ENCODE peak calls at places on chromosomes 1 and 21, in six cellular contexts. T is HepG2; Y is CD8-positive, alpha-beta T cell; M is breast epithelium; N is GM23338; R is mammary epithelial cell. I is an unnamed sample.

GRCh38 chr1:226979517-226980121 is 39.5 kb downstream of the COQ8A start:
- DNase-seq in M (no peak), T (no peak), Y (no peak), N (no peak), R (no peak), I (no peak)

GRCh38 chr21:38048241-38048640 is 132.0 kb upstream of the KCNJ6 start:
- DNase-seq in N (no peak), R (no peak), Y (no peak), T (no peak), M (no peak), I (no peak)

GRCh38 chr21:38380391-38381137 is 117.7 kb downstream of the ERG start:
- DNase-seq in N (peak; percentile 12), R (no peak), Y (no peak), M (no peak), T (no peak), I (no peak)

GRCh38 chr1:192807221-192807967 is 1.4 kb upstream of the RGS2 start:
- DNase-seq in N (no peak), Y (no peak), T (no peak), M (no peak), R (peak; percentile 33), I (peak; percentile 65)

GRCh38 chr21:32088471-32088870 is 190.4 kb downstream of the MIS18A start:
- DNase-seq in Y (no peak), R (no peak), T (no peak), N (no peak), M (no peak), I (no peak)

GRCh38 chr21:18493420-18493819 is 89.8 kb upstream of the TMPRSS15 start:
- DNase-seq in R (peak; percentile 1), N (no peak), M (no peak), T (no peak), Y (no peak), I (no peak)

GRCh38 chr1:232629250-232630046 is 485 bp downstream of the SIPA1L2 start:
- DNase-seq in R (peak; percentile 32), N (peak; percentile 67), M (no peak), T (no peak), Y (no peak), I (peak; percentile 58)

GRCh38 chr1:56303805-56304204 is 275.6 kb downstream of the PLPP3 start:
- DNase-seq in T (no peak), Y (no peak), N (no peak), R (no peak), M (no peak), I (no peak)

GRCh38 chr1:61204528-61204927 is 122.2 kb downstream of the NFIA start:
- DNase-seq in T (no peak), R (no peak), M (no peak), Y (no peak), N (no peak), I (peak; percentile 61)

GRCh38 chr21:37618081-37618480 is 251.5 kb downstream of the DYRK1A start:
- DNase-seq in T (no peak), M (no peak), R (no peak), Y (no peak), N (no peak), I (no peak)

GRCh38 chr1:204670152-204670927 is 15.2 kb downstream of the LRRN2 start:
- DNase-seq in M (no peak), R (peak; percentile 14), Y (no peak), N (no peak), T (no peak), I (no peak)

GRCh38 chr1:234699795-234700665 is 90.1 kb upstream of the IRF2BP2 start:
- DNase-seq in R (peak; percentile 82), T (no peak), Y (no peak), N (no peak), M (peak; percentile 27), I (peak; percentile 92)

GRCh38 chr21:35048183-35048601 is 910 bp downstream of the RUNX1 start:
- DNase-seq in Y (peak; percentile 33), R (peak; percentile 35), N (no peak), M (no peak), T (no peak), I (no peak)

GRCh38 chr1:89519779-89520358 is 4.8 kb upstream of the LRRC8B start:
- DNase-seq in Y (peak; percentile 44), M (no peak), T (peak; percentile 32), N (peak; percentile 68), R (peak; percentile 22), I (peak; percentile 57)

GRCh38 chr1:7369866-7370265 is 401.2 kb upstream of the VAMP3 start:
- DNase-seq in N (no peak), M (no peak), T (no peak), R (no peak), Y (no peak), I (no peak)

DNA sequence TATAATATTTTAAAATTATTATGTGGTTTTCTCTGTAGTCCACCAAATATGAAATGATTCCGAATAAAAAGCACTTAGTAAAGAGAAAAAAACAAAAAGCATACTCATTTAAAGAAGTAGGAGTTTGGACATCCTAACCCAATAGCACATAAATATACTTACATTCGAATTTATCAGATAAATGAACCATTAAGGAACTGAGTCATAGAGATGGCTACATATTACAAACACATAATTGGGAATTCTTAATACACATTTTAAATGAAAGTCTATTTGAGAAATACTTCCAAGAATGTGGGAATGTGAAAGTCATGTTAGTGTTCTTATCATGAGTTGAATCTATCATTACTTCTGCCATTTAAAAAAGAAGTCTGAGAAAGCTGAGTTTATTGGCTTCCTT is 75.0 kb downstream of the USP24 start:
- DNase-seq in N (no peak), T (no peak), Y (no peak), R (no peak), M (no peak), I (no peak)
- H3K27ac ChIP-seq in N (no peak overlapping the region), T (no peak overlapping the region), Y (no peak overlapping the region), R (no peak overlapping the region), M (no peak overlapping the region), I (no peak overlapping the region)

DNA sequence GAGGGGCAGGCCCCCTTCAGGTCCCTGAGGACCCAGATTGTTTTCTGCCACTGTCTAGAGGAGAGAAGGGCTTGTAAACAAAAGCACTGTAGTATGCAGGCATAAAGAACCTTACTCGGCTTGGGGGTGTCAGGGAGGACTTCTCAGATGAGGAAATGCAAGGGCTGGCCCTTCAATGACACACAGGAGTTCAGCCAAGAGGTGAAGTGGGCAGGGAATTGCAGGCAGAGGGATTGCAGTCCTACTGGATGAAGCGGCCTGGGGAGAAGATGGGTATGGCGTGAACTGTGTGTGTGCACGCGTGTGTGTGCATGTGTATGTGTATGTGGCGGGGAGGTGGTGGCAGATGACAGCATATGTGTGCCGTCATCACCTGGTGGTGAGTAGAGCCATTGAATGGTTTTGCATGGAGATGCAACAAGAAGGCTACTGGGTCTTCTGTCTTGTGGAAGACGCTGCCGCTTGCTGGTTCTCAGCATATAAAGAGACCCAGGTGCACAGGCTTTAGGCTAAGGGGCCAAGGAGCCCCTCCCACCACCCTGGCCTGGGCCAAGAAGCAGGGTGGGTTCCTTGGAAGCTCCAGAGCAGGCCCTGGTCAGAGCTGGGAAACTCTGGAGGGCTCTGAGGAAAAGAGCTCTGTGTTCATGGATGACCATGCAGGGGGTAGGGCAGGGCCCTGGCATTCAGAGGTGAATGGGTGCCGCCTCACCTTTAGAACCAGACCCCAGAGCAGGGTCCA is 4.0 kb upstream of the EPS8L3 start:
- DNase-seq in T (no peak), Y (no peak), M (peak; percentile 33), R (no peak), N (no peak), I (no peak)
- H3K27ac ChIP-seq in T (no peak overlapping the region), Y (no peak overlapping the region), M (no peak overlapping the region), R (no peak overlapping the region), N (no peak overlapping the region), I (peak overlapping the region; percentile 67)

GRCh38 chr1:239603530-239603929 is 217.2 kb downstream of the CHRM3 start:
- DNase-seq in Y (no peak), N (no peak), M (no peak), T (no peak), R (peak; percentile 4), I (no peak)
- H3K27ac ChIP-seq in Y (no peak overlapping the region), N (no peak overlapping the region), M (no peak overlapping the region), T (no peak overlapping the region), R (no peak overlapping the region), I (no peak overlapping the region)

GRCh38 chr1:36867575-36867974 is 166.7 kb downstream of the GRIK3 start:
- DNase-seq in R (no peak), M (no peak), Y (no peak), T (no peak), N (no peak), I (no peak)
- H3K27ac ChIP-seq in R (no peak overlapping the region), M (no peak overlapping the region), Y (no peak overlapping the region), T (no peak overlapping the region), N (no peak overlapping the region), I (no peak overlapping the region)

GRCh38 chr1:30419831-30420230 is 303.6 kb downstream of the MATN1 start:
- DNase-seq in R (no peak), T (no peak), M (no peak), N (no peak), Y (no peak), I (no peak)
- H3K27ac ChIP-seq in R (no peak overlapping the region), T (no peak overlapping the region), M (no peak overlapping the region), N (no peak overlapping the region), Y (no peak overlapping the region), I (no peak overlapping the region)

GRCh38 chr1:246219508-246220030 is 287.5 kb downstream of the SMYD3 start:
- DNase-seq in Y (no peak), T (peak; percentile 68), N (peak; percentile 28), M (no peak), R (peak; percentile 6), I (no peak)
- H3K27ac ChIP-seq in Y (no peak overlapping the region), T (peak overlapping the region; percentile 74), N (peak overlapping the region; percentile 50), M (no peak overlapping the region), R (no peak overlapping the region), I (no peak overlapping the region)

GRCh38 chr1:59214764-59215208 is 82.1 kb upstream of the FGGY start:
- DNase-seq in Y (no peak), R (no peak), T (peak; percentile 97), N (no peak), M (no peak), I (no peak)
- H3K27ac ChIP-seq in Y (no peak overlapping the region), R (no peak overlapping the region), T (peak overlapping the region; percentile 82), N (no peak overlapping the region), M (no peak overlapping the region), I (peak overlapping the region; percentile 8)

GRCh38 chr1:109930252-109930993 is 19.8 kb downstream of the CSF1 start:
- DNase-seq in Y (no peak), T (no peak), M (no peak), N (peak; percentile 11), R (no peak), I (no peak)
- H3K27ac ChIP-seq in Y (no peak overlapping the region), T (peak overlapping the region; percentile 53), M (peak overlapping the region; percentile 82), N (no peak overlapping the region), R (no peak overlapping the region), I (no peak overlapping the region)

GRCh38 chr1:12150456-12151200 is 16.2 kb upstream of the TNFRSF1B start:
- DNase-seq in R (no peak), N (no peak), T (no peak), M (no peak), Y (peak; percentile 35), I (peak; percentile 45)

GRCh38 chr1:12149791-12150175 is 17.0 kb upstream of the TNFRSF1B start:
- DNase-seq in N (no peak), M (no peak), T (no peak), R (no peak), Y (no peak), I (no peak)

GRCh38 chr1:12147116-12147753 is 19.6 kb upstream of the TNFRSF1B start:
- DNase-seq in T (no peak), R (no peak), M (no peak), N (no peak), Y (no peak), I (no peak)

GRCh38 chr1:12148160-12148957 is 18.4 kb upstream of the TNFRSF1B start:
- DNase-seq in R (no peak), Y (no peak), M (no peak), N (no peak), T (peak; percentile 25), I (peak; percentile 98)

GRCh38 chr1:12148958-12149790 is 17.6 kb upstream of the TNFRSF1B start:
- DNase-seq in R (no peak), N (no peak), Y (no peak), T (no peak), M (no peak), I (no peak)
- H3K27ac ChIP-seq in R (no peak overlapping the region), N (no peak overlapping the region), Y (no peak overlapping the region), T (no peak overlapping the region), M (peak overlapping the region; percentile 36), I (peak overlapping the region; percentile 88)

GRCh38 chr1:40985875-40986274 is 6.4 kb downstream of the CTPS1 start:
- DNase-seq in M (no peak), R (no peak), T (no peak), N (no peak), Y (no peak), I (no peak)
- H3K27ac ChIP-seq in M (no peak overlapping the region), R (no peak overlapping the region), T (no peak overlapping the region), N (no peak overlapping the region), Y (no peak overlapping the region), I (no peak overlapping the region)